ENCODE peak calls at places on chromosome 21, in ten cellular contexts. N is endothelial cell, E is fibroblast of mammary gland, H is activated gamma-delta T cell treated with Interleukin-2 at 50 U/mL for 16 hours, O is NCI-H510A, J is Daoy, R is mucosa of gallbladder, V is LHCN-M2, Y is HepG2, Z is G401. F is an unnamed sample.

GRCh38 chr21:15692711-15693110 is 37.1 kb upstream of the USP25 start:
- DNase-seq in N (no peak), E (no peak), H (no peak), O (no peak), J (no peak), R (no peak), V (no peak), Y (no peak), Z (no peak), F (no peak)

GRCh38 chr21:33268736-33269441 is 2.7 kb downstream of the IL10RB start:
- DNase-seq in N (no peak), E (no peak), H (no peak), O (peak), J (peak), R (peak), V (no peak), Y (peak), Z (peak), F (peak)

GRCh38 chr21:45406801-45407628 is 2.0 kb downstream of the COL18A1 start:
- DNase-seq in N (peak), E (peak), H (no peak), O (no peak), J (no peak), R (no peak), V (no peak), Y (peak), Z (peak), F (peak)

GRCh38 chr21:35086357-35086756 is 37.3 kb upstream of the RUNX1 start:
- DNase-seq in N (no peak), E (peak), H (no peak), O (no peak), J (peak), R (no peak), V (peak), Y (no peak), Z (no peak), F (no peak)

GRCh38 chr21:25806053-25806452 is 71.3 kb downstream of the GABPA start:
- DNase-seq in N (no peak), E (no peak), H (no peak), O (no peak), J (peak), R (no peak), V (no peak), Y (no peak), Z (no peak), F (no peak)

GRCh38 chr21:29481081-29481480 is 182.4 kb downstream of the BACH1 start:
- DNase-seq in N (no peak), E (no peak), H (no peak), O (no peak), J (no peak), R (no peak), V (no peak), Y (no peak), Z (no peak), F (no peak)

GRCh38 chr21:45931397-45931969 is 50.1 kb upstream of the COL6A1 start:
- DNase-seq in N (no peak), E (no peak), H (no peak), O (no peak), J (no peak), R (no peak), V (no peak), Y (no peak), Z (no peak), F (no peak)

GRCh38 chr21:26049803-26050202 is 120.8 kb downstream of the APP start:
- DNase-seq in N (no peak), E (no peak), H (no peak), O (no peak), J (no peak), R (no peak), V (no peak), Y (no peak), Z (no peak), F (no peak)

GRCh38 chr21:24418671-24419070 is 1188.6 kb downstream of the MRPL39 start:
- DNase-seq in N (no peak), E (no peak), H (no peak), O (no peak), J (no peak), R (no peak), V (no peak), Y (no peak), Z (no peak), F (no peak)

GRCh38 chr21:44489962-44490361 is 34.7 kb downstream of the LRRC3 start:
- DNase-seq in N (no peak), E (no peak), H (no peak), O (no peak), J (no peak), R (no peak), V (no peak), Y (no peak), Z (no peak), F (no peak)

GRCh38 chr21:33968082-33968997 is 52.7 kb upstream of the ATP5PO start:
- DNase-seq in N (peak), E (peak), H (no peak), O (no peak), J (peak), R (peak), V (peak), Y (peak), Z (no peak), F (peak)